ENCODE peak calls at places on chromosome 18, in four cellular contexts. Q is neuronal stem cell, G is COR-L47, O is NCI-H1105 treated with DMSO at 0.1 percent for 48 hours. B is an unnamed sample.
A peak's percentile ranks its signal among the peaks of the same experiment; 100 is the strongest.

GRCh38 chr18:48767090-48767670 is 183.6 kb downstream of the SMAD7 start:
- DNase-seq in Q (no peak), G (no peak), O (no peak), B (no peak)

GRCh38 chr18:22427797-22428549 is 10.3 kb upstream of the CTAGE1 start:
- DNase-seq in Q (no peak), G (no peak), O (no peak), B (no peak)

GRCh38 chr18:58180738-58181353 is 136.8 kb downstream of the NEDD4L start:
- DNase-seq in Q (peak; percentile 61), G (peak; percentile 63), O (peak; percentile 34), B (peak; percentile 59)

GRCh38 chr18:48033770-48034650 is 103.6 kb upstream of the SMAD2 start:
- DNase-seq in Q (no peak), G (no peak), O (no peak), B (no peak)

GRCh38 chr18:34222396-34223163 is 2.1 kb downstream of the NOL4 start:
- DNase-seq in Q (no peak), G (peak; percentile 87), O (peak; percentile 78), B (peak; percentile 41)

GRCh38 chr18:39062426-39062825 is 1496.8 kb upstream of the CELF4 start:
- DNase-seq in Q (no peak), G (no peak), O (no peak), B (no peak)

GRCh38 chr18:72672364-72673151 is 128.4 kb upstream of the CBLN2 start:
- DNase-seq in Q (peak; percentile 27), G (peak; percentile 52), O (peak; percentile 56), B (no peak)

GRCh38 chr18:78724214-78724834 is 255.3 kb upstream of the SALL3 start:
- DNase-seq in Q (no peak), G (no peak), O (no peak), B (no peak)

GRCh38 chr18:34624551-34624950 is 85.5 kb upstream of the DTNA start:
- DNase-seq in Q (no peak), G (peak; percentile 73), O (peak; percentile 66), B (no peak)

GRCh38 chr18:21115519-21116411 is 4.2 kb upstream of the ROCK1 start:
- DNase-seq in Q (no peak), G (no peak), O (no peak), B (no peak)

GRCh38 chr18:11946756-11947155 is 34.6 kb upstream of the IMPA2 start:
- DNase-seq in Q (no peak), G (no peak), O (no peak), B (no peak)

GRCh38 chr18:49631146-49631866 is 69.4 kb downstream of the LIPG start:
- DNase-seq in Q (no peak), G (no peak), O (no peak), B (no peak)

GRCh38 chr18:49238433-49239042 is 221.9 kb downstream of the DYM start:
- DNase-seq in Q (peak; percentile 31), G (peak; percentile 46), O (no peak), B (peak; percentile 33)

GRCh38 chr18:304887-305529 is 37.2 kb upstream of the THOC1 start:
- DNase-seq in Q (no peak), G (peak; percentile 22), O (no peak), B (no peak)

GRCh38 chr18:40935423-40935822 is 1019.6 kb upstream of the PIK3C3 start:
- DNase-seq in Q (no peak), G (no peak), O (no peak), B (no peak)

GRCh38 chr18:76450912-76451421 is 44.1 kb downstream of the ZNF516 start:
- DNase-seq in Q (peak; percentile 35), G (peak; percentile 39), O (no peak), B (no peak)

GRCh38 chr18:25230658-25231326 is 121.2 kb downstream of the ZNF521 start:
- DNase-seq in Q (no peak), G (no peak), O (no peak), B (no peak)

GRCh38 chr18:64659186-64659585 is 510.3 kb upstream of the LINC00305 start:
- DNase-seq in Q (no peak), G (peak; percentile 54), O (peak; percentile 36), B (no peak)

GRCh38 chr18:25633563-25633962 is 281.6 kb upstream of the ZNF521 start:
- DNase-seq in Q (no peak), G (no peak), O (no peak), B (no peak)

GRCh38 chr18:77208969-77209368 is 40.7 kb upstream of the GALR1 start:
- DNase-seq in Q (no peak), G (no peak), O (no peak), B (no peak)

GRCh38 chr18:6920099-6920955 is 190.8 kb downstream of the ARHGAP28 start:
- DNase-seq in Q (peak; percentile 58), G (peak; percentile 47), O (no peak), B (peak; percentile 76)

B was measured in neural crest cell.